ENCODE peak calls at places on chromosomes 3 and 15, in nine cellular contexts. N, V, L, Q, P, G, A, I and Y are unnamed samples.

GRCh38 chr3:52250122-52250521 is 4.6 kb downstream of the PPM1M start:
- DNase-seq in L (no peak), I (no peak), A (no peak), V (no peak), G (no peak), N (no peak), P (no peak), Q (no peak), Y (no peak)

GRCh38 chr3:46628980-46629379 is 16.7 kb downstream of the FAM240A start:
- DNase-seq in L (no peak), V (no peak), P (no peak), A (no peak), N (peak), Q (peak), G (no peak), I (no peak), Y (no peak)

GRCh38 chr15:101210466-101210865 is 41.4 kb downstream of the CHSY1 start:
- DNase-seq in N (no peak), I (no peak), P (no peak), G (no peak), L (no peak), A (no peak), Q (no peak), V (peak), Y (no peak)

GRCh38 chr3:131807822-131808221 is 227.0 kb downstream of the CPNE4 start:
- DNase-seq in L (no peak), V (no peak), I (no peak), A (no peak), G (no peak), P (no peak), N (no peak), Q (no peak), Y (no peak)

GRCh38 chr15:63466378-63467192 is 37.8 kb upstream of the USP3 start:
- DNase-seq in G (peak), V (peak), N (peak), L (no peak), A (no peak), P (peak), I (peak), Q (no peak), Y (peak)

GRCh38 chr3:11641683-11642407 is 1.9 kb downstream of the VGLL4 start:
- DNase-seq in A (no peak), Q (no peak), V (peak), G (peak), L (no peak), N (no peak), I (no peak), P (no peak), Y (no peak)

GRCh38 chr15:70853270-70853854 is 595 bp downstream of the LARP6 start:
- DNase-seq in N (peak), G (peak), L (no peak), I (peak), Q (peak), P (no peak), V (peak), A (no peak), Y (peak)

GRCh38 chr3:3628676-3629328 is 170.4 kb upstream of the LRRN1 start:
- DNase-seq in V (no peak), L (no peak), Q (no peak), A (no peak), G (no peak), P (no peak), N (no peak), I (no peak), Y (no peak)

GRCh38 chr3:107816082-107816481 is 274.7 kb downstream of the CD47 start:
- DNase-seq in I (peak), V (no peak), G (no peak), Q (no peak), P (no peak), A (no peak), L (no peak), N (no peak), Y (no peak)

GRCh38 chr3:47315069-47315647 is 32.4 kb downstream of the KLHL18 start:
- DNase-seq in Q (peak), N (peak), L (no peak), I (peak), G (no peak), P (no peak), A (no peak), V (peak), Y (peak)

GRCh38 chr3:129184396-129184656 is 630 bp upstream of the CNBP start:
- DNase-seq in Q (peak), L (no peak), A (no peak), N (no peak), I (no peak), V (no peak), G (peak), P (no peak), Y (no peak)

GRCh38 chr3:45544719-45545296 is 49.7 kb upstream of the LIMD1 start:
- DNase-seq in P (no peak), V (no peak), N (no peak), L (no peak), A (no peak), Q (no peak), G (no peak), I (no peak), Y (peak)

GRCh38 chr15:101024111-101024695 is 105.0 kb downstream of the LRRK1 start:
- DNase-seq in I (peak), N (peak), G (no peak), Q (peak), P (no peak), V (peak), A (peak), L (no peak), Y (peak)

GRCh38 chr15:62075595-62076279 is 9.0 kb downstream of the C2CD4A start:
- DNase-seq in V (peak), L (no peak), N (no peak), Q (peak), G (no peak), I (no peak), P (no peak), A (no peak), Y (no peak)

GRCh38 chr15:87461621-87462020 is 794.9 kb downstream of the NTRK3 start:
- DNase-seq in I (no peak), P (no peak), V (no peak), Q (no peak), A (no peak), L (no peak), G (no peak), N (no peak), Y (no peak)

GRCh38 chr3:196757876-196758739 is 18.5 kb downstream of the PAK2 start:
- DNase-seq in N (no peak), P (no peak), V (peak), G (peak), Q (no peak), A (no peak), I (no peak), L (no peak), Y (no peak)

GRCh38 chr3:195807681-195808121 is 4.0 kb downstream of the MUC4 start:
- DNase-seq in Q (peak), L (no peak), N (no peak), P (no peak), V (no peak), I (no peak), G (no peak), A (no peak), Y (no peak)

GRCh38 chr3:3665546-3665945 is 133.7 kb upstream of the LRRN1 start:
- DNase-seq in P (no peak), I (no peak), V (no peak), N (no peak), G (no peak), L (no peak), A (no peak), Q (no peak), Y (no peak)

GRCh38 chr15:93196136-93196670 is 107.2 kb upstream of the RGMA start:
- DNase-seq in I (no peak), G (no peak), P (no peak), L (no peak), N (no peak), Q (no peak), V (no peak), A (no peak), Y (no peak)

GRCh38 chr15:31215490-31216209 is 111.0 kb upstream of the KLF13 start:
- DNase-seq in G (peak), N (peak), Q (peak), A (peak), V (no peak), I (peak), L (peak), P (no peak), Y (peak)

GRCh38 chr15:39801641-39802309 is 19.1 kb upstream of the FSIP1 start:
- DNase-seq in Q (peak), P (peak), A (no peak), L (no peak), N (no peak), G (peak), V (no peak), I (no peak), Y (no peak)

GRCh38 chr3:34582054-34582453 is 783.6 kb downstream of the PDCD6IP start:
- DNase-seq in I (no peak), V (no peak), L (no peak), Q (no peak), G (no peak), N (no peak), A (no peak), P (no peak), Y (no peak)

GRCh38 chr3:99601493-99601892 is 36.9 kb upstream of the COL8A1 start:
- DNase-seq in I (no peak), P (no peak), G (no peak), V (no peak), Q (no peak), N (no peak), L (no peak), A (no peak), Y (no peak)

GRCh38 chr3:190038050-190038631 is 82.6 kb downstream of the P3H2 start:
- DNase-seq in L (no peak), I (peak), G (peak), P (peak), V (peak), A (no peak), N (no peak), Q (peak), Y (no peak)

GRCh38 chr15:34239151-34239761 is 14.4 kb downstream of the EMC4 start:
- DNase-seq in A (no peak), I (peak), P (peak), V (peak), L (no peak), G (peak), N (no peak), Q (no peak), Y (no peak)

GRCh38 chr15:73573572-73573971 is 59.6 kb downstream of the NPTN start:
- DNase-seq in N (no peak), A (no peak), L (no peak), I (peak), V (peak), G (no peak), P (no peak), Q (peak), Y (no peak)

GRCh38 chr3:197465996-197466549 is 89.7 kb downstream of the BDH1 start:
- DNase-seq in G (no peak), V (peak), I (peak), Q (no peak), N (no peak), L (no peak), A (no peak), P (no peak), Y (peak)

GRCh38 chr3:187211532-187212274 is 14.4 kb downstream of the RTP1 start:
- DNase-seq in N (no peak), Q (no peak), P (no peak), L (no peak), A (no peak), G (no peak), V (peak), I (no peak), Y (no peak)

GRCh38 chr15:42133892-42134502 is 22.4 kb downstream of the PLA2G4F start:
- DNase-seq in V (peak), N (no peak), L (no peak), G (peak), Q (peak), I (peak), A (peak), P (peak), Y (peak)

GRCh38 chr15:73341886-73342600 is 26.7 kb downstream of the HCN4 start:
- DNase-seq in Q (no peak), I (no peak), V (no peak), N (no peak), P (no peak), G (no peak), L (no peak), A (no peak), Y (no peak)

GRCh38 chr3:153348457-153349137 is 186.6 kb downstream of the RAP2B start:
- DNase-seq in L (no peak), P (no peak), I (no peak), Q (no peak), V (peak), N (no peak), A (no peak), G (no peak), Y (no peak)

DNA sequence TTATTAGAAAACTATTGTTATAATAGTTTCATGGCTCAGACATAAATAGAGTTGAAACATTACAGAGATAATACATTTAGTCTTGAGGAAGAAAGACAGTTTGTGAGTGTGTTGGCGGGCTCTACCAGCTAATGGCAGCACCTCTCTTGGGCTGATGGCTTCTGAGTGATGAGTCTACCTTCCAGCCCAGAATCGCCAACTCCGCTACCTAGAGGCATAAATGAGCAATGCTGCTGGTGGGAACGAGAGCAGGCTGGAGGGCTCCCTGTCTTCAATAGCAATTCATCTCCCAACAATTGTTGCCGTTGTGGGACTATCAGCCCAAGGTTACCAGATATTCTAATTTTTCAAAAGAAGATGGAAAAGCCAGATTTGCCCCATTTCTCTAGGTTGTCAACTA is 388.7 kb downstream of the FOXP1 start:
- DNase-seq in P (no peak), V (no peak), G (no peak), I (no peak), N (no peak), Q (no peak), L (no peak), A (no peak), Y (no peak)
- TF ChIP-seq CTCF in P (no peak), V (no peak), G (no peak), I (no peak), N (no peak), Q (no peak), L (no peak), A (no peak), Y (no peak)

GRCh38 chr3:68935778-68936177 is 3.4 kb upstream of the TAFA4 start:
- DNase-seq in V (no peak), G (no peak), A (no peak), P (no peak), Q (no peak), I (no peak), L (no peak), N (no peak), Y (no peak)

GRCh38 chr3:68936855-68937254 is 4.5 kb upstream of the TAFA4 start:
- DNase-seq in V (no peak), A (no peak), N (no peak), L (no peak), G (no peak), P (no peak), I (no peak), Q (no peak), Y (no peak)

DNA sequence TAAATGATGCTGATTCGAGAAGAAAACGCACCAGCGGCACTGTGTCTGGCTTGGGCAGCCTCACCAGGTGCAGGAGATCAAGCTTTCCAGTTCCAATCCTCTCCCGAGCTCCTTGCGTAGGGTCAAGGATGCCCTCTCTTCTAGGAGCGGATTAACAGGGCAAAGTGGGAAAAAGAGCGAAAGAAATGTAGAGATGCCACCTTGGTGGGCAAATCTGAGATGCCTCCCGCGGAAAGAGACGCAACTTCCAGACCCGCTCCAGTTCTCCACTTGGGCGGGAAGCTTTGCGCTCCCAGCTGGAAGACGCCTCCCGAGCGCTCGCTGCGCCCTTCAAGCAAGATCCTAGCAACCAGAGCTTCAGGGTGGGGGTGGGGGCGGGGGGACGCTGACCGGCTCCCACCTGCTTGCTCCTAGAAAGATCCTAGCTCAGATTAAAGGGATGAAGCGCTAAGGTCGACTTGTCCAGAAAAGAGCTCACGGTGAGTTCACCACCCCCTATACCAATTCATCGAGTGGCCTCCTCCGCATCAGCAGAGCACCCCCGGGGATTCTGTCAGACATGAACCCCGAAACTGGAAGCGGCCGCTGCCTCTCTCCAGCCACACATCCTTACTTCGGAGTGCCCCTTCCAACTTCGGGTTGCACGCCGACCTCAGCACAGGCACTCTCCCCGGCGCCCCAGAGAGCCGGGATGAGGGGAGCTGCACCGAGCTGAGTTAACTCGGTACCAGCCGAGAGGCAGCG is 769 bp downstream of the TAFA4 start:
- DNase-seq in N (no peak), I (no peak), G (no peak), Q (no peak), P (no peak), L (no peak), V (no peak), A (no peak), Y (no peak)
- H3K4me3 ChIP-seq in N (no peak), I (peak), G (no peak), Q (no peak), P (no peak), L (peak), V (no peak), A (peak), Y (no peak)

GRCh38 chr3:38651153-38651789 is 1.8 kb upstream of the SCN5A start:
- DNase-seq in G (peak), N (peak), Q (peak), L (no peak), P (peak), V (peak), I (peak), A (no peak), Y (peak)

GRCh38 chr3:38648659-38649499 is 608 bp downstream of the SCN5A start:
- DNase-seq in I (no peak), P (no peak), L (no peak), N (no peak), V (no peak), G (no peak), Q (no peak), A (no peak), Y (no peak)

GRCh38 chr3:38650248-38650940 is 907 bp upstream of the SCN5A start:
- DNase-seq in A (no peak), Q (no peak), P (no peak), G (no peak), N (no peak), I (no peak), L (no peak), V (no peak), Y (no peak)

GRCh38 chr3:38648024-38648658 is 1.3 kb downstream of the SCN5A start:
- DNase-seq in V (no peak), G (no peak), Q (no peak), N (no peak), A (no peak), P (no peak), L (no peak), I (no peak), Y (no peak)

GRCh38 chr3:38649500-38650247 is at the start of gene SCN5A:
- DNase-seq in G (peak), N (no peak), Q (peak), A (no peak), I (peak), V (no peak), P (no peak), L (no peak), Y (peak)
- TF ChIP-seq POLR2A in G (no peak), N (no peak), Q (no peak), A (no peak), I (no peak), V (no peak), P (no peak), L (no peak), Y (no peak)

DNA sequence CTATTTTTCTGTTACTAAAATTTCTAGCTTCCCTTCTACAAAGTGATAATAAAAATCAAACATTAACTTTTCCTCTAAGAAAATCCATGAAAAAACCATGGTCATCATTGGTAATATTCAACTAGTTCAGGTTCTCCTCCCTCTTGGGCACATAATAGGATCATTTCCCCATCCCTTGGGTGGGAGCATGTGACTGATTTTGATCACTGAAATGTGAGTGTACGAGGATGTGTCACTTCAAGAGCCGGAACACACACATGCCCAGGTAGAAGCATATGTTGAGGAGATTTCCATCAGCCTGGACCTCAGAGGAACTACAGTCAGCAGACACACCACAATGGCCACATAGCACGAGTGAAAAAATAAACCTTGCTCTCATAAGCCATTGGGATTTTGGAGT is 36.1 kb downstream of the AP3S2 start:
- DNase-seq in V (no peak), Q (peak), N (no peak), A (no peak), L (no peak), I (no peak), G (peak), P (no peak), Y (peak)
- TF ChIP-seq CTCF in V (no peak), Q (no peak), N (no peak), A (no peak), L (no peak), I (no peak), G (no peak), P (no peak), Y (no peak)

GRCh38 chr15:81002004-81002253 is 1.2 kb downstream of the TLNRD1 start:
- DNase-seq in P (no peak), N (no peak), G (no peak), L (no peak), Q (no peak), A (no peak), V (no peak), I (no peak), Y (no peak)

GRCh38 chr15:81001180-81002003 is 669 bp downstream of the TLNRD1 start:
- DNase-seq in N (peak), I (peak), G (peak), P (no peak), Q (peak), V (peak), A (peak), L (no peak), Y (peak)

GRCh38 chr15:81000626-81001179 is at the start of gene TLNRD1:
- DNase-seq in P (peak), A (peak), L (peak), I (peak), Q (peak), V (peak), N (peak), G (peak), Y (peak)

GRCh38 chr15:81002254-81003022 is 1.7 kb downstream of the TLNRD1 start:
- DNase-seq in I (no peak), Q (peak), G (no peak), L (no peak), N (no peak), P (no peak), V (no peak), A (no peak), Y (no peak)

DNA sequence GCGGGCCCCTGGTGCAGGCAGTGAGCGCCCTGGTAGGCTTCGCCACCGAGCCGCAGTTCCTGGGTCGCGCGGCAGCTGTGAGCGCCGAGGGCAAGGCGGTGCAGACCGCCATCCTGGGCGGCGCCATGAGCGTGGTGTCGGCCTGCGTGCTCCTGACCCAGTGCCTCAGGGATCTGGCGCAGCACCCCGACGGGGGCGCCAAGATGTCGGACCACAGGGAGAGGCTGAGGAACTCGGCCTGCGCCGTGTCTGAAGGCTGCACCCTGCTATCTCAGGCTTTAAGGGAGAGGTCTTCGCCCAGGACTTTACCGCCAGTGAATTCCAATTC is 2.3 kb downstream of the TLNRD1 start:
- DNase-seq in L (no peak), Q (no peak), N (no peak), P (no peak), I (no peak), V (no peak), A (no peak), G (no peak), Y (no peak)
- H3K4me3 ChIP-seq in L (peak), Q (peak), N (peak), P (no peak), I (no peak), V (no peak), A (peak), G (no peak), Y (peak)